ENCODE peak calls at places on chromosomes 7 and 10, in eight cellular contexts. P is left colon; L is activated T-cell treated with anti-CD3 and anti-CD28 coated beads, Interleukin-2, amount 50 U/mL, for 1 hour; G is iPS-NIHi11; C is coronary artery; S is foreskin keratinocyte; H is stimulated activated CD8-positive, alpha-beta memory T cell treated with anti-CD3 and anti-CD28 coated beads, Interleukin-2, amount 100 ng/mL, for 1 hour; X is activated effector memory CD4-positive, alpha-beta T cell treated with Interleukin-2 at 50 U/mL for 16 hours. B is an unnamed sample.

GRCh38 chr10:113399051-113399450 is 153.8 kb upstream of the HABP2 start:
- DNase-seq in L (no peak), S (no peak), H (no peak), X (no peak), P (no peak), C (no peak), G (no peak), B (no peak)

GRCh38 chr7:4791738-4792536 is 16.5 kb downstream of the AP5Z1 start:
- DNase-seq in S (no peak), H (peak; percentile 70), X (peak; percentile 68), C (no peak), G (peak; percentile 93), P (peak; percentile 76), L (peak; percentile 88), B (no peak)

GRCh38 chr10:85433248-85433647 is 933.3 kb downstream of the GRID1 start:
- DNase-seq in X (no peak), H (no peak), L (no peak), C (no peak), P (no peak), G (no peak), S (no peak), B (no peak)

GRCh38 chr10:128124813-128125403 is 1.3 kb downstream of the MKI67 start:
- DNase-seq in X (no peak), G (no peak), H (no peak), C (no peak), P (no peak), S (no peak), L (no peak), B (no peak)

GRCh38 chr7:78967046-78967445 is 486.4 kb downstream of the MAGI2 start:
- DNase-seq in X (no peak), S (no peak), G (no peak), C (no peak), P (no peak), H (no peak), L (no peak), B (no peak)

GRCh38 chr7:52917982-52918578 is 117.4 kb upstream of the POM121L12 start:
- DNase-seq in L (no peak), P (peak; percentile 18), H (no peak), X (no peak), S (no peak), G (peak; percentile 61), C (no peak), B (no peak)

GRCh38 chr7:127798023-127798422 is 146.0 kb downstream of the SND1 start:
- DNase-seq in G (no peak), C (no peak), L (no peak), S (no peak), H (no peak), P (peak; percentile 13), X (no peak), B (no peak)

GRCh38 chr10:56763090-56763489 is 402.0 kb upstream of the ZWINT start:
- DNase-seq in X (no peak), S (no peak), H (no peak), P (no peak), C (no peak), G (no peak), L (no peak), B (no peak)

GRCh38 chr7:111763221-111763791 is 201.0 kb upstream of the IMMP2L start:
- DNase-seq in P (no peak), G (peak; percentile 51), C (no peak), X (no peak), L (no peak), S (peak; percentile 7), H (no peak), B (no peak)

GRCh38 chr10:17801507-17801906 is 7.6 kb upstream of the MRC1 start:
- DNase-seq in H (no peak), P (no peak), S (no peak), X (no peak), L (no peak), C (no peak), G (no peak), B (no peak)

GRCh38 chr7:41274179-41274578 is 428.7 kb downstream of the INHBA start:
- DNase-seq in C (no peak), X (no peak), L (no peak), H (no peak), P (no peak), G (no peak), S (no peak), B (no peak)

GRCh38 chr7:157615101-157615817 is 278.5 kb downstream of the DNAJB6 start:
- DNase-seq in C (no peak), L (no peak), P (no peak), X (no peak), G (no peak), S (no peak), H (no peak), B (no peak)

GRCh38 chr7:83532229-83532628 is 116.7 kb downstream of the SEMA3E start:
- DNase-seq in G (no peak), H (no peak), X (no peak), C (no peak), L (no peak), S (peak; percentile 41), P (no peak), B (no peak)

GRCh38 chr10:74863508-74863907 is 37.1 kb downstream of the KAT6B start:
- DNase-seq in C (no peak), P (no peak), S (no peak), G (no peak), H (no peak), X (no peak), L (no peak), B (no peak)

GRCh38 chr7:129553861-129554530 is 51.7 kb downstream of the SMKR1 start:
- DNase-seq in G (no peak), X (peak; percentile 25), P (peak; percentile 8), S (no peak), L (peak; percentile 33), H (no peak), C (no peak), B (no peak)

GRCh38 chr10:128804411-128804810 is 662.6 kb upstream of the MGMT start:
- DNase-seq in P (no peak), H (no peak), G (no peak), C (no peak), S (no peak), X (no peak), L (no peak), B (no peak)

GRCh38 chr10:3748484-3748883 is 36.5 kb downstream of the KLF6 start:
- DNase-seq in X (no peak), L (no peak), C (no peak), G (no peak), P (no peak), S (no peak), H (no peak), B (no peak)

GRCh38 chr7:132500727-132501410 is 75.4 kb downstream of the PLXNA4 start:
- DNase-seq in S (no peak), L (no peak), X (no peak), C (no peak), P (peak; percentile 20), G (peak; percentile 49), H (no peak), B (no peak)

GRCh38 chr7:129707910-129708490 is 96.5 kb downstream of the NRF1 start:
- DNase-seq in C (no peak), X (no peak), P (no peak), S (no peak), L (no peak), G (no peak), H (no peak), B (no peak)

GRCh38 chr7:147022056-147022455 is 905.5 kb downstream of the CNTNAP2 start:
- DNase-seq in X (no peak), G (no peak), S (peak; percentile 7), H (no peak), C (no peak), P (no peak), L (no peak), B (no peak)

GRCh38 chr10:113047963-113048781 is 98.1 kb downstream of the TCF7L2 start:
- DNase-seq in X (no peak), C (no peak), H (no peak), S (no peak), G (no peak), P (no peak), L (no peak), B (no peak)

GRCh38 chr10:31586708-31587107 is 267.7 kb downstream of the ZEB1 start:
- DNase-seq in P (no peak), S (no peak), C (peak; percentile 67), L (no peak), X (no peak), H (no peak), G (no peak), B (no peak)

GRCh38 chr10:94397549-94398370 is 4.6 kb upstream of the TBC1D12 start:
- DNase-seq in P (no peak), H (no peak), C (no peak), S (peak; percentile 52), X (no peak), G (no peak), L (no peak), B (no peak)

GRCh38 chr7:45434404-45434803 is 139.8 kb upstream of the ADCY1 start:
- DNase-seq in L (no peak), H (no peak), S (no peak), C (no peak), G (no peak), P (no peak), X (no peak), B (no peak)

GRCh38 chr7:99120503-99120902 is 23.4 kb downstream of the SMURF1 start:
- DNase-seq in L (no peak), G (no peak), S (no peak), P (no peak), X (no peak), H (no peak), C (no peak), B (no peak)

GRCh38 chr7:76342222-76342621 is 16.6 kb downstream of the YWHAG start:
- DNase-seq in G (no peak), P (no peak), S (no peak), L (no peak), H (no peak), X (no peak), C (no peak), B (no peak)